ENCODE peak calls at places on chromosome 18, in seven cellular contexts. One of them, this sample, is unnamed.

GRCh38 chr18:57436193-57436964 is 1.2 kb downstream of the ONECUT2 start:
- DNase-seq in GM04504: no peak
- DNase-seq in T-helper 17 cell: no peak
- DNase-seq in COR-L47: peak
- DNase-seq in NCI-H82: peak
- DNase-seq in A549: no peak
- DNase-seq in iris pigment epithelial cell: no peak
- DNase-seq in this sample: no peak

GRCh38 chr18:48780151-48781001 is 170.4 kb downstream of the SMAD7 start:
- DNase-seq in GM04504: no peak
- DNase-seq in T-helper 17 cell: no peak
- DNase-seq in COR-L47: no peak
- DNase-seq in NCI-H82: no peak
- DNase-seq in A549: no peak
- DNase-seq in iris pigment epithelial cell: no peak
- DNase-seq in this sample: no peak

GRCh38 chr18:8629602-8630001 is 20.4 kb downstream of the RAB12 start:
- DNase-seq in GM04504: no peak
- DNase-seq in T-helper 17 cell: no peak
- DNase-seq in COR-L47: no peak
- DNase-seq in NCI-H82: no peak
- DNase-seq in A549: no peak
- DNase-seq in iris pigment epithelial cell: no peak
- DNase-seq in this sample: no peak

GRCh38 chr18:30376515-30376914 is 666.0 kb downstream of the DSC3 start:
- DNase-seq in GM04504: no peak
- DNase-seq in T-helper 17 cell: no peak
- DNase-seq in COR-L47: peak
- DNase-seq in NCI-H82: peak
- DNase-seq in A549: peak
- DNase-seq in iris pigment epithelial cell: no peak
- DNase-seq in this sample: no peak

GRCh38 chr18:35634376-35634775 is 52.8 kb downstream of the GALNT1 start:
- DNase-seq in GM04504: no peak
- DNase-seq in T-helper 17 cell: no peak
- DNase-seq in COR-L47: no peak
- DNase-seq in NCI-H82: no peak
- DNase-seq in A549: no peak
- DNase-seq in iris pigment epithelial cell: no peak
- DNase-seq in this sample: no peak

GRCh38 chr18:43092539-43092938 is 22.9 kb downstream of the RIT2 start:
- DNase-seq in GM04504: no peak
- DNase-seq in T-helper 17 cell: no peak
- DNase-seq in COR-L47: no peak
- DNase-seq in NCI-H82: no peak
- DNase-seq in A549: no peak
- DNase-seq in iris pigment epithelial cell: no peak
- DNase-seq in this sample: no peak

GRCh38 chr18:77143196-77143595 is 10.6 kb upstream of the MBP start:
- DNase-seq in GM04504: no peak
- DNase-seq in T-helper 17 cell: no peak
- DNase-seq in COR-L47: no peak
- DNase-seq in NCI-H82: no peak
- DNase-seq in A549: no peak
- DNase-seq in iris pigment epithelial cell: no peak
- DNase-seq in this sample: no peak

GRCh38 chr18:63963610-63964256 is 6.1 kb upstream of the SERPINB8 start:
- DNase-seq in GM04504: peak
- DNase-seq in T-helper 17 cell: peak
- DNase-seq in COR-L47: peak
- DNase-seq in NCI-H82: peak
- DNase-seq in A549: peak
- DNase-seq in iris pigment epithelial cell: peak
- DNase-seq in this sample: peak

GRCh38 chr18:74342416-74343043 is 26.9 kb downstream of the C18orf63 start:
- DNase-seq in GM04504: peak
- DNase-seq in T-helper 17 cell: no peak
- DNase-seq in COR-L47: peak
- DNase-seq in NCI-H82: peak
- DNase-seq in A549: peak
- DNase-seq in iris pigment epithelial cell: peak
- DNase-seq in this sample: peak

GRCh38 chr18:79121746-79122474 is 52.7 kb downstream of the ATP9B start:
- DNase-seq in GM04504: no peak
- DNase-seq in T-helper 17 cell: no peak
- DNase-seq in COR-L47: no peak
- DNase-seq in NCI-H82: no peak
- DNase-seq in A549: no peak
- DNase-seq in iris pigment epithelial cell: peak
- DNase-seq in this sample: no peak

GRCh38 chr18:40877096-40877495 is 1077.9 kb upstream of the PIK3C3 start:
- DNase-seq in GM04504: peak
- DNase-seq in T-helper 17 cell: no peak
- DNase-seq in COR-L47: no peak
- DNase-seq in NCI-H82: no peak
- DNase-seq in A549: no peak
- DNase-seq in iris pigment epithelial cell: peak
- DNase-seq in this sample: no peak

GRCh38 chr18:63317982-63318881 is 1.3 kb downstream of the BCL2 start:
- DNase-seq in GM04504: no peak
- DNase-seq in T-helper 17 cell: peak
- DNase-seq in COR-L47: peak
- DNase-seq in NCI-H82: peak
- DNase-seq in A549: no peak
- DNase-seq in iris pigment epithelial cell: no peak
- DNase-seq in this sample: no peak

GRCh38 chr18:30915336-30915988 is 127.1 kb downstream of the DSC3 start:
- DNase-seq in GM04504: no peak
- DNase-seq in T-helper 17 cell: no peak
- DNase-seq in COR-L47: no peak
- DNase-seq in NCI-H82: no peak
- DNase-seq in A549: peak
- DNase-seq in iris pigment epithelial cell: no peak
- DNase-seq in this sample: no peak

GRCh38 chr18:79523738-79524180 is 128.0 kb downstream of the NFATC1 start:
- DNase-seq in GM04504: no peak
- DNase-seq in T-helper 17 cell: peak
- DNase-seq in COR-L47: no peak
- DNase-seq in NCI-H82: no peak
- DNase-seq in A549: no peak
- DNase-seq in iris pigment epithelial cell: no peak
- DNase-seq in this sample: no peak

GRCh38 chr18:69757733-69758132 is 189.9 kb downstream of the CD226 start:
- DNase-seq in GM04504: no peak
- DNase-seq in T-helper 17 cell: no peak
- DNase-seq in COR-L47: peak
- DNase-seq in NCI-H82: no peak
- DNase-seq in A549: peak
- DNase-seq in iris pigment epithelial cell: no peak
- DNase-seq in this sample: no peak

GRCh38 chr18:53991202-53991601 is 233.3 kb downstream of the MBD2 start:
- DNase-seq in GM04504: peak
- DNase-seq in T-helper 17 cell: no peak
- DNase-seq in COR-L47: no peak
- DNase-seq in NCI-H82: no peak
- DNase-seq in A549: peak
- DNase-seq in iris pigment epithelial cell: peak
- DNase-seq in this sample: no peak

GRCh38 chr18:48918660-48919415 is 31.9 kb downstream of the SMAD7 start:
- DNase-seq in GM04504: no peak
- DNase-seq in T-helper 17 cell: no peak
- DNase-seq in COR-L47: no peak
- DNase-seq in NCI-H82: no peak
- DNase-seq in A549: no peak
- DNase-seq in iris pigment epithelial cell: no peak
- DNase-seq in this sample: no peak

GRCh38 chr18:79510046-79510685 is 114.4 kb downstream of the NFATC1 start:
- DNase-seq in GM04504: no peak
- DNase-seq in T-helper 17 cell: no peak
- DNase-seq in COR-L47: no peak
- DNase-seq in NCI-H82: no peak
- DNase-seq in A549: no peak
- DNase-seq in iris pigment epithelial cell: no peak
- DNase-seq in this sample: no peak

GRCh38 chr18:31297248-31297647 is 20.7 kb upstream of the DSG1 start:
- DNase-seq in GM04504: no peak
- DNase-seq in T-helper 17 cell: no peak
- DNase-seq in COR-L47: no peak
- DNase-seq in NCI-H82: no peak
- DNase-seq in A549: no peak
- DNase-seq in iris pigment epithelial cell: no peak
- DNase-seq in this sample: no peak

GRCh38 chr18:3368193-3368592 is 81.8 kb upstream of the TGIF1 start:
- DNase-seq in GM04504: peak
- DNase-seq in T-helper 17 cell: no peak
- DNase-seq in COR-L47: no peak
- DNase-seq in NCI-H82: no peak
- DNase-seq in A549: no peak
- DNase-seq in iris pigment epithelial cell: peak
- DNase-seq in this sample: no peak

GRCh38 chr18:46416706-46417638 is 240.0 kb downstream of the LOXHD1 start:
- DNase-seq in GM04504: no peak
- DNase-seq in T-helper 17 cell: no peak
- DNase-seq in COR-L47: no peak
- DNase-seq in NCI-H82: peak
- DNase-seq in A549: peak
- DNase-seq in iris pigment epithelial cell: peak
- DNase-seq in this sample: peak

GRCh38 chr18:55322176-55322735 is 265.7 kb downstream of the TCF4 start:
- DNase-seq in GM04504: peak
- DNase-seq in T-helper 17 cell: no peak
- DNase-seq in COR-L47: peak
- DNase-seq in NCI-H82: peak
- DNase-seq in A549: peak
- DNase-seq in iris pigment epithelial cell: peak
- DNase-seq in this sample: no peak

GRCh38 chr18:60019463-60019840 is 119.7 kb downstream of the PMAIP1 start:
- DNase-seq in GM04504: peak
- DNase-seq in T-helper 17 cell: no peak
- DNase-seq in COR-L47: no peak
- DNase-seq in NCI-H82: no peak
- DNase-seq in A549: peak
- DNase-seq in iris pigment epithelial cell: peak
- DNase-seq in this sample: no peak

GRCh38 chr18:79402977-79403722 is 7.4 kb downstream of the NFATC1 start:
- DNase-seq in GM04504: no peak
- DNase-seq in T-helper 17 cell: no peak
- DNase-seq in COR-L47: peak
- DNase-seq in NCI-H82: no peak
- DNase-seq in A549: no peak
- DNase-seq in iris pigment epithelial cell: no peak
- DNase-seq in this sample: no peak

GRCh38 chr18:8814206-8814605 is 108.8 kb downstream of the MTCL1 start:
- DNase-seq in GM04504: no peak
- DNase-seq in T-helper 17 cell: no peak
- DNase-seq in COR-L47: no peak
- DNase-seq in NCI-H82: no peak
- DNase-seq in A549: no peak
- DNase-seq in iris pigment epithelial cell: peak
- DNase-seq in this sample: no peak

GRCh38 chr18:45528712-45529336 is 86.5 kb upstream of the SLC14A2 start:
- DNase-seq in GM04504: no peak
- DNase-seq in T-helper 17 cell: no peak
- DNase-seq in COR-L47: no peak
- DNase-seq in NCI-H82: no peak
- DNase-seq in A549: no peak
- DNase-seq in iris pigment epithelial cell: no peak
- DNase-seq in this sample: no peak

GRCh38 chr18:27143580-27144287 is 41.4 kb downstream of the CHST9 start:
- DNase-seq in GM04504: no peak
- DNase-seq in T-helper 17 cell: no peak
- DNase-seq in COR-L47: no peak
- DNase-seq in NCI-H82: no peak
- DNase-seq in A549: no peak
- DNase-seq in iris pigment epithelial cell: no peak
- DNase-seq in this sample: no peak

This sample was measured in K562.